ENCODE peak calls at places on chromosomes 5 and 9, in four cellular contexts. One of them, this sample, is unnamed.

GRCh38 chr5:73605223-73606087 is 20.5 kb upstream of the ARHGEF28 start:
- DNase-seq in cardiac fibroblast: peak
- DNase-seq in bronchial epithelial cell: peak
- DNase-seq in lower leg skin: no peak
- DNase-seq in this sample: peak

GRCh38 chr9:42852133-42852532 is 668.7 kb downstream of the SPATA31A6 start:
- DNase-seq in bronchial epithelial cell: peak
- DNase-seq in cardiac fibroblast: peak
- DNase-seq in lower leg skin: no peak
- DNase-seq in this sample: peak

GRCh38 chr5:147898875-147899401 is 7.4 kb downstream of the C5orf46 start:
- DNase-seq in bronchial epithelial cell: peak
- DNase-seq in lower leg skin: no peak
- DNase-seq in cardiac fibroblast: no peak
- DNase-seq in this sample: peak

GRCh38 chr9:89448381-89448780 is 49.5 kb downstream of the SEMA4D start:
- DNase-seq in bronchial epithelial cell: no peak
- DNase-seq in cardiac fibroblast: no peak
- DNase-seq in lower leg skin: no peak
- DNase-seq in this sample: no peak

GRCh38 chr5:116557669-116558271 is 16.9 kb downstream of the SEMA6A start:
- DNase-seq in bronchial epithelial cell: peak
- DNase-seq in cardiac fibroblast: peak
- DNase-seq in lower leg skin: no peak
- DNase-seq in this sample: peak

GRCh38 chr9:125137200-125137599 is 6.1 kb downstream of the SCAI start:
- DNase-seq in lower leg skin: no peak
- DNase-seq in bronchial epithelial cell: no peak
- DNase-seq in cardiac fibroblast: no peak
- DNase-seq in this sample: peak

GRCh38 chr5:35183243-35183955 is 46.9 kb downstream of the PRLR start:
- DNase-seq in lower leg skin: no peak
- DNase-seq in cardiac fibroblast: peak
- DNase-seq in bronchial epithelial cell: peak
- DNase-seq in this sample: peak

GRCh38 chr5:149113669-149114068 is 27.6 kb upstream of the ABLIM3 start:
- DNase-seq in bronchial epithelial cell: peak
- DNase-seq in lower leg skin: no peak
- DNase-seq in cardiac fibroblast: peak
- DNase-seq in this sample: peak

GRCh38 chr5:123245689-123246088 is 156.6 kb downstream of the PRDM6 start:
- DNase-seq in bronchial epithelial cell: no peak
- DNase-seq in lower leg skin: no peak
- DNase-seq in cardiac fibroblast: no peak
- DNase-seq in this sample: no peak

GRCh38 chr5:176639208-176639607 is 8.1 kb upstream of the TSPAN17 start:
- DNase-seq in cardiac fibroblast: no peak
- DNase-seq in bronchial epithelial cell: no peak
- DNase-seq in lower leg skin: no peak
- DNase-seq in this sample: no peak

GRCh38 chr9:94826644-94827410 is 100.3 kb downstream of the AOPEP start:
- DNase-seq in lower leg skin: no peak
- DNase-seq in bronchial epithelial cell: no peak
- DNase-seq in cardiac fibroblast: no peak
- DNase-seq in this sample: no peak

GRCh38 chr5:129125819-129126218 is 31.3 kb downstream of the ISOC1 start:
- DNase-seq in cardiac fibroblast: no peak
- DNase-seq in lower leg skin: no peak
- DNase-seq in bronchial epithelial cell: no peak
- DNase-seq in this sample: no peak

GRCh38 chr5:74149395-74149794 is 491.1 kb downstream of the ENC1 start:
- DNase-seq in lower leg skin: no peak
- DNase-seq in cardiac fibroblast: no peak
- DNase-seq in bronchial epithelial cell: peak
- DNase-seq in this sample: peak

GRCh38 chr5:76337949-76338589 is 65.0 kb upstream of the IQGAP2 start:
- DNase-seq in cardiac fibroblast: peak
- DNase-seq in lower leg skin: no peak
- DNase-seq in bronchial epithelial cell: peak
- DNase-seq in this sample: peak

GRCh38 chr5:112186401-112186990 is 232.6 kb downstream of the EPB41L4A start:
- DNase-seq in lower leg skin: no peak
- DNase-seq in bronchial epithelial cell: peak
- DNase-seq in cardiac fibroblast: peak
- DNase-seq in this sample: peak

GRCh38 chr9:134028076-134028475 is 2.8 kb downstream of the BRD3OS start:
- DNase-seq in cardiac fibroblast: no peak
- DNase-seq in bronchial epithelial cell: no peak
- DNase-seq in lower leg skin: no peak
- DNase-seq in this sample: no peak

GRCh38 chr9:133238272-133238850 is 29.3 kb upstream of the OBP2B start:
- DNase-seq in lower leg skin: peak
- DNase-seq in bronchial epithelial cell: peak
- DNase-seq in cardiac fibroblast: peak
- DNase-seq in this sample: no peak

GRCh38 chr9:74245871-74246552 is 251.1 kb upstream of the RORB start:
- DNase-seq in bronchial epithelial cell: no peak
- DNase-seq in lower leg skin: no peak
- DNase-seq in cardiac fibroblast: no peak
- DNase-seq in this sample: no peak

GRCh38 chr5:169408735-169409134 is 107.8 kb upstream of the SLIT3 start:
- DNase-seq in bronchial epithelial cell: no peak
- DNase-seq in cardiac fibroblast: no peak
- DNase-seq in lower leg skin: no peak
- DNase-seq in this sample: no peak
- H3K4me3 ChIP-seq in bronchial epithelial cell: no peak
- H3K4me3 ChIP-seq in cardiac fibroblast: no peak
- H3K4me3 ChIP-seq in lower leg skin: no peak
- H3K4me3 ChIP-seq in this sample: no peak

GRCh38 chr9:14251146-14252071 is 62.5 kb downstream of the NFIB start:
- DNase-seq in lower leg skin: peak
- DNase-seq in bronchial epithelial cell: peak
- DNase-seq in cardiac fibroblast: peak
- DNase-seq in this sample: peak
- H3K4me3 ChIP-seq in lower leg skin: no peak
- H3K4me3 ChIP-seq in bronchial epithelial cell: no peak
- H3K4me3 ChIP-seq in cardiac fibroblast: no peak
- H3K4me3 ChIP-seq in this sample: peak

DNA sequence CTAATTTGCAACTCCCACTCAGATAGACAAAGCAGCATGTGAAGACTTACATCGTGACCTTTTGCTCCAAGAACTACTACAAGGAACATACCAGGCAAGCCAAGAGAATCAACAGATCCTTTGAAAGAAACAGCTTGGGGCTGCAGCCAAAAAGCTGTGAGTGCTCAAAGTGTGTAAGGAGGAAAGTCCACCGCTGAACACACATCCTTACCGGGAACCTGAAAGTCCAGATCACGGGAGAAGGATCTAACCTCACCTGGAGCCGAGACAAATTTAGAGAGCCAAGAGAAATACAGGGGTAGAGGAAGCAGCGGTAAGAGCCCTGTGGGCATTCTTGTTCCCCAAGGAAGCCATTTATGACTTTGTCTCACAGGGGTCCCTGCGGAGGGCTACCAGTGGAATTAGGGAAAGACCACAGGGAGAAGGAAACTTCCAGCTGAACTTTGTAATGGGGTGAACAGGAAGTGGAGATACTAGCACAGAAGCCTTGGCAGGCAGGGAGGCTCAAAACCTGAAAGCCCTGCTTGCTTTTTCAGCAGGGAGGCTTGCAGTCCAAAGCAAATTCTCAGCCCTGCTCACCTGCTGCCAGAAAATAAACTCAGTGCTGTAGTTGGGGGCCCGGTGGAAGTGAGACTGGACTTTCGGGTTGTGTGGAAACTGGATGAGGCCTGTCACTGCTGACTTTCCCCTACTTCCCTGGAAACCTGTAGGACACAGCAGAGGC is 350.2 kb downstream of the DTWD2 start:
- DNase-seq in cardiac fibroblast: no peak
- DNase-seq in lower leg skin: no peak
- DNase-seq in bronchial epithelial cell: no peak
- DNase-seq in this sample: no peak
- H3K4me3 ChIP-seq in cardiac fibroblast: no peak
- H3K4me3 ChIP-seq in lower leg skin: no peak
- H3K4me3 ChIP-seq in bronchial epithelial cell: no peak
- H3K4me3 ChIP-seq in this sample: no peak

GRCh38 chr5:172777381-172778222 is 6.6 kb upstream of the DUSP1 start:
- DNase-seq in lower leg skin: peak
- DNase-seq in bronchial epithelial cell: peak
- DNase-seq in cardiac fibroblast: peak
- DNase-seq in this sample: peak
- H3K4me3 ChIP-seq in lower leg skin: no peak
- H3K4me3 ChIP-seq in bronchial epithelial cell: no peak
- H3K4me3 ChIP-seq in cardiac fibroblast: no peak
- H3K4me3 ChIP-seq in this sample: peak

DNA sequence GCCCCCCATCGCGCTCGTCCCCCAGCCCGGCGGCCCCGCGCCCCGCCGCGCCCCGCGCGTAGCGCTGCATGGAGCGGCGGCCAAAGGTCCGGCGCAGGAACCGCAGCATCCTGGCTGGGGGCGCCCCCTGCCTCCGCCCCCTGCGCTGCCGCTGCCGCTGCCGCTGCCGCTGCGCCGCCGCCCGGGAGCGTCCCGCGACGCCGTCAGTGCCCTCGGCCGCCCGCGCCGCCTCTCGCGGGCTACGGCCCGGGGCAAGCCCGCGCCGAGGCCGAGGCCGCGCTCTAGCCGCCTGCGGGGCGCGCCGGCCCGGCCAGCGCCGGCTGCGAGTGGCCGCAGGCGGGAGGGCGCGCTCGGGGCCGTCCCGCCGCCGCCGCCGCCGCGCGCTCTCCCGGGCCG is 523 bp downstream of the EPB41L4B start:
- DNase-seq in cardiac fibroblast: no peak
- DNase-seq in bronchial epithelial cell: no peak
- DNase-seq in lower leg skin: no peak
- DNase-seq in this sample: no peak
- H3K4me3 ChIP-seq in cardiac fibroblast: no peak
- H3K4me3 ChIP-seq in bronchial epithelial cell: peak
- H3K4me3 ChIP-seq in lower leg skin: no peak
- H3K4me3 ChIP-seq in this sample: peak

DNA sequence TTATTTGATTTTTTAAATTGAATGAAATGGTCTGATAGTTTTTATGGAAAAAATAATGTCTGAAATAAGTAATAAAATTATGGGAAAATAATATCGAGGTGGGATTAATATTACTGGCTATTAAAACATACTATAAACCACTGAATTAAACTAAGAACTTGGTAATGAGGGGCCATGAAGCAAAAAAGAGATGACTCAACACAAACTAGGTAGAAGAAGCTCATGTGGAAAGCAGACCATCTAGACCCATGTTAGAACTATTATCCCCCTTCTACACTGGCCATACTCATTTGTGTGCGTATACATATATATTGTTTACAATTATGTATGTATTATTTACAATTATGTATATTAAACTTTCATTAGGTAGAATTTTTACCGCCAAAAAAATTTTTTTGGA is 8.5 kb upstream of the GPR150 start:
- DNase-seq in bronchial epithelial cell: no peak
- DNase-seq in cardiac fibroblast: no peak
- DNase-seq in lower leg skin: no peak
- DNase-seq in this sample: no peak
- H3K4me3 ChIP-seq in bronchial epithelial cell: no peak
- H3K4me3 ChIP-seq in cardiac fibroblast: no peak
- H3K4me3 ChIP-seq in lower leg skin: no peak
- H3K4me3 ChIP-seq in this sample: no peak

GRCh38 chr5:1007681-1008450 is 736 bp upstream of the NKD2 start:
- DNase-seq in bronchial epithelial cell: no peak
- DNase-seq in lower leg skin: peak
- DNase-seq in cardiac fibroblast: no peak
- DNase-seq in this sample: no peak
- H3K4me3 ChIP-seq in bronchial epithelial cell: no peak
- H3K4me3 ChIP-seq in lower leg skin: no peak
- H3K4me3 ChIP-seq in cardiac fibroblast: no peak
- H3K4me3 ChIP-seq in this sample: no peak

This sample was measured in fibroblast of the aortic adventitia.